ENCODE peak calls at places on chromosome 17, in ten cellular contexts. T is stomach; M is H1; N is left ventricle myocardium inferior; H is psoas muscle; Y is CD8-positive, alpha-beta T cell; D is breast epithelium; J is kidney; Z is GM23338; P is heart left ventricle. R is an unnamed sample.

GRCh38 chr17:8909621-8910292 is 42.3 kb upstream of the PIK3R6 start:
- DNase-seq in T (no peak), D (no peak), J (no peak), N (no peak), M (no peak), Y (no peak), Z (no peak), P (no peak), H (no peak), R (no peak)

GRCh38 chr17:19012171-19013080 is 7.9 kb upstream of the FAM83G start:
- DNase-seq in T (no peak), Y (no peak), N (no peak), M (no peak), H (peak; percentile 24), D (no peak), P (peak; percentile 14), Z (no peak), J (peak; percentile 52), R (no peak)

GRCh38 chr17:69757794-69758430 is 317.1 kb upstream of the KCNJ16 start:
- DNase-seq in Y (no peak), J (no peak), D (no peak), M (no peak), N (no peak), Z (no peak), T (no peak), P (no peak), H (no peak), R (no peak)

GRCh38 chr17:1648582-1649115 is 1.0 kb downstream of the RILP start:
- DNase-seq in H (peak; percentile 98), N (peak; percentile 95), J (peak; percentile 98), T (peak; percentile 97), Z (peak; percentile 92), M (peak; percentile 96), D (peak; percentile 93), P (peak; percentile 97), Y (peak; percentile 91), R (peak; percentile 95)

GRCh38 chr17:65564793-65565192 is 3.3 kb upstream of the AXIN2 start:
- DNase-seq in D (peak; percentile 56), H (no peak), P (peak; percentile 60), Y (no peak), N (no peak), M (no peak), T (peak; percentile 55), Z (no peak), J (no peak), R (peak; percentile 47)

GRCh38 chr17:64769712-64770111 is 107.6 kb upstream of the SMURF2 start:
- DNase-seq in T (no peak), Z (no peak), D (no peak), J (no peak), N (no peak), H (peak; percentile 6), Y (no peak), P (no peak), M (no peak), R (no peak)

GRCh38 chr17:72233981-72234380 is 113.2 kb downstream of the SOX9 start:
- DNase-seq in M (no peak), D (no peak), Y (no peak), P (no peak), T (no peak), H (no peak), Z (no peak), J (no peak), N (no peak), R (no peak)

GRCh38 chr17:8859029-8859803 is 8.3 kb downstream of the PIK3R6 start:
- DNase-seq in D (no peak), J (no peak), Z (no peak), Y (no peak), T (no peak), M (no peak), H (no peak), P (no peak), N (no peak), R (no peak)

GRCh38 chr17:8673621-8674020 is 43.1 kb upstream of the MYH10 start:
- DNase-seq in Z (no peak), D (no peak), Y (no peak), H (no peak), N (no peak), T (no peak), P (peak; percentile 71), M (no peak), J (no peak), R (no peak)

GRCh38 chr17:21183468-21183867 is 30.5 kb downstream of the TMEM11 start:
- DNase-seq in Z (no peak), N (no peak), H (peak; percentile 50), P (no peak), T (no peak), Y (no peak), J (no peak), D (no peak), M (no peak), R (no peak)

GRCh38 chr17:49494937-49495841 is at the start of gene NGFR:
- DNase-seq in J (peak; percentile 82), D (no peak), N (peak; percentile 54), H (peak; percentile 64), P (peak; percentile 56), Y (peak; percentile 30), M (peak; percentile 79), Z (peak; percentile 76), T (no peak), R (peak; percentile 29)

GRCh38 chr17:77834170-77835115 is 124.1 kb upstream of the TNRC6C start:
- DNase-seq in D (peak; percentile 35), T (peak; percentile 66), Z (no peak), M (no peak), H (peak; percentile 86), Y (peak; percentile 56), N (peak; percentile 55), J (peak; percentile 86), P (peak; percentile 82), R (peak; percentile 21)

GRCh38 chr17:67648032-67648761 is 69.5 kb upstream of the NOL11 start:
- DNase-seq in T (no peak), N (no peak), H (no peak), M (no peak), Y (no peak), J (no peak), Z (no peak), D (no peak), P (no peak), R (peak; percentile 31)

GRCh38 chr17:67652433-67652832 is 65.3 kb upstream of the NOL11 start:
- DNase-seq in P (no peak), T (no peak), Z (no peak), D (no peak), Y (no peak), H (no peak), N (no peak), M (no peak), J (no peak), R (no peak)

GRCh38 chr17:67646472-67646871 is 71.3 kb upstream of the NOL11 start:
- DNase-seq in N (no peak), D (no peak), J (no peak), M (no peak), Z (no peak), T (no peak), Y (no peak), P (no peak), H (no peak), R (no peak)

GRCh38 chr17:67647482-67647881 is 70.3 kb upstream of the NOL11 start:
- DNase-seq in N (no peak), P (no peak), D (no peak), M (no peak), J (no peak), T (no peak), Z (no peak), Y (no peak), H (no peak), R (peak; percentile 29)

DNA sequence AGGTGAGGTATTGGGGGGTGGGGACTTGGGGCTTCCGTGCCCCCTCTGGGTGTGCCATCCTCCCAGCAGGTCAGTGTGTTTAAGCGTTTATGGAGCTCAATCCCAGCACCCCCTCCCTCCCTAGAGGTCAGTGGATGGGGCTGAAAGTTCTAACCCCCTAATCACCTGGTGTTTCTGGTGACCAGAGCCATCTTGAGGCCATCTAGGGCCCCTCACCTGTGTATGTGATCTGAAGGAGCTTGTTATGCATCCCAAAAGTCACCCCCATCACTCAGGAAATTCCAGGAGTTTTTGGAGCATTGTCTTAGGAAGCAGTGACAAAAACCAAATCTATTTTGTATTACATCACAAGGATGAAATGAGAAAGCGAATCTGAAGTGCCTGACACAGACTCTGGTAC is 67.8 kb upstream of the NOL11 start:
- DNase-seq in Z (peak; percentile 43), J (no peak), D (no peak), M (no peak), T (no peak), N (no peak), H (no peak), P (no peak), Y (no peak), R (no peak)
- H3K27ac ChIP-seq in Z (peak overlapping the region; percentile 75), J (no peak overlapping the region), D (no peak overlapping the region), M (no peak overlapping the region), T (peak overlapping the region; percentile 46), N (peak overlapping the region; percentile 69), H (no peak overlapping the region), P (no peak overlapping the region), Y (no peak overlapping the region), R (peak overlapping the region; percentile 70)

GRCh38 chr17:7137182-7137943 is 22.7 kb upstream of the ASGR2 start:
- DNase-seq in J (no peak), M (no peak), D (no peak), P (peak; percentile 38), H (peak; percentile 53), T (no peak), Z (no peak), Y (no peak), N (peak; percentile 27), R (no peak)
- H3K4me1 ChIP-seq in J (no peaks in the 10 kb centered on the region), M (peaks cover 12% of the 10 kb centered on the region), D (no peaks in the 10 kb centered on the region), P (peaks cover 4% of the 10 kb centered on the region), H (no peaks in the 10 kb centered on the region), T (peaks cover 23% of the 10 kb centered on the region), Z (peaks cover 50% of the 10 kb centered on the region), Y (peaks cover 5% of the 10 kb centered on the region), N (peaks cover 13% of the 10 kb centered on the region), R (peaks cover 11% of the 10 kb centered on the region)

DNA sequence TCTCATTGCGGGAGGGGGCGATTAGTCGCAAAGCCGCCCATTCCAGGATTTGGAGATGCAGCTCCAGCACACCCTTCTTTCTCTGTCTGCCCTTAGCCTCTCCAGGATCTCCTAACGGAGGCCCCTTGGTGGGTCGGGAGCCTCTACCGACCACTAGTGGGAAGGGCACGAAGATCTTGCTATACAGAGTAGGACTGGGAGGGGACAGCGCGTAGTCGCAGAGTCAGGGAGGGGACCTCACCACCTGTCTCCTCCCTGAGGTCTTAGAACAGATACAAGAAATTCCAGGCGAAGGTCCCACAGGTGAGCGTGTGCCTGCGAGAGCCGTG is 569 bp upstream of the SMTNL2 start:
- DNase-seq in T (no peak), Y (no peak), M (peak; percentile 74), J (no peak), D (no peak), N (no peak), H (peak; percentile 79), Z (peak; percentile 74), P (peak; percentile 65), R (no peak)
- TF ChIP-seq CTCF in T (no peak), Y (no peak), M (peak; percentile 38), J (no peak), D (no peak), N (peak; percentile 63), H (peak; percentile 49), Z (peak; percentile 41), P (peak; percentile 54), R (no peak)

DNA sequence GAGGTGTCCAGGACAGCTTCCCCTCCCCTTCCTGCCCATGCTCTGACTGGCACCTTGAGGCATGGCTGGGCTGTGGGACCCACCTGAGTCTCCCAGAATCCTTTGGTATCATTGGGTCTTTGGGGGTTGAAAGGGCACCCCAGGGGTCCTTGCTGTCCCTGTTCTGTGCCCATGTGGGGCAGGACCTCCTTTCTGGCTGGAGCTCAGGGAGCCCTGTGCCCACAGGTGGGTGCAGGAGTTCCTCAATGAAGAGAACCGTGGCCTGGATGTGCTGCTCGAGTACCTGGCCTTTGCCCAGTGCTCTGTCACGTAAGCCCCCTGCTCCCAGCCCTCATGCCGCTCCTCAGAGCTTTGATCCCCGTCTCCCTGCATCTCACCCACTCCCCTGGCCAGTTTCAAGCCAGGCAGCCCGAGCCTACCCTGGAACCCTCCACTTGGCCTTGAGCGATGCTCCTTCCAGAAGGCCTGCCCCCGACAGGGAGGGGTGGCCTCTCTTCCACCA is 11.8 kb downstream of the FMNL1 start:
- DNase-seq in T (no peak), Y (no peak), J (no peak), P (no peak), Z (no peak), M (no peak), H (no peak), N (no peak), D (no peak), R (no peak)
- H3K27ac ChIP-seq in T (no peak overlapping the region), Y (no peak overlapping the region), J (no peak overlapping the region), P (no peak overlapping the region), Z (no peak overlapping the region), M (no peak overlapping the region), H (no peak overlapping the region), N (no peak overlapping the region), D (no peak overlapping the region), R (no peak overlapping the region)